ENCODE peak calls at places on chromosomes 2 and 18, in nine cellular contexts. H is T-helper 2 cell, Y is fibroblast of the conjunctiva, A is small intestine, V is T-cell, R is MG63, F is ACHN, O is neural crest cell, I is mesendoderm. P is an unnamed sample.

GRCh38 chr2:103289101-103289725 is 527.4 kb downstream of the TMEM182 start:
- DNase-seq in H (no peak), Y (no peak), A (no peak), V (no peak), R (no peak), F (peak), O (no peak), I (peak), P (no peak)

GRCh38 chr2:105409717-105410116 is 10.9 kb upstream of the FHL2 start:
- DNase-seq in H (no peak), Y (peak), A (no peak), V (no peak), R (peak), F (peak), O (no peak), I (no peak), P (no peak)

GRCh38 chr18:49560277-49561126 is 1.4 kb upstream of the LIPG start:
- DNase-seq in H (no peak), Y (no peak), A (peak), V (no peak), R (no peak), F (no peak), O (peak), I (peak), P (no peak)

GRCh38 chr2:238974061-238974460 is 126.2 kb downstream of the TWIST2 start:
- DNase-seq in H (no peak), Y (no peak), A (no peak), V (no peak), R (no peak), F (no peak), O (no peak), I (no peak), P (no peak)

GRCh38 chr2:143629344-143629743 is 500.1 kb downstream of the ARHGAP15 start:
- DNase-seq in H (no peak), Y (peak), A (no peak), V (no peak), R (peak), F (no peak), O (no peak), I (no peak), P (no peak)

GRCh38 chr18:11736656-11737055 is 47.6 kb downstream of the GNAL start:
- DNase-seq in H (no peak), Y (no peak), A (no peak), V (no peak), R (no peak), F (no peak), O (no peak), I (no peak), P (no peak)

GRCh38 chr2:191488135-191488534 is 189.8 kb upstream of the NABP1 start:
- DNase-seq in H (no peak), Y (no peak), A (peak), V (no peak), R (peak), F (no peak), O (no peak), I (peak), P (no peak)

GRCh38 chr2:133574186-133574585 is 5.9 kb upstream of the NCKAP5 start:
- DNase-seq in H (no peak), Y (no peak), A (no peak), V (no peak), R (no peak), F (no peak), O (no peak), I (no peak), P (no peak)

GRCh38 chr2:62814132-62814531 is 108.6 kb downstream of the EHBP1 start:
- DNase-seq in H (no peak), Y (peak), A (no peak), V (no peak), R (peak), F (peak), O (no peak), I (no peak), P (no peak)

GRCh38 chr2:47028846-47029560 is 113.4 kb upstream of the MCFD2 start:
- DNase-seq in H (no peak), Y (no peak), A (no peak), V (no peak), R (no peak), F (no peak), O (no peak), I (no peak), P (no peak)

GRCh38 chr2:138182913-138183312 is 218.6 kb downstream of the HNMT start:
- DNase-seq in H (no peak), Y (peak), A (no peak), V (no peak), R (no peak), F (no peak), O (no peak), I (no peak), P (no peak)

P was measured in OCI-LY7.